ENCODE peak calls at places on chromosomes 6 and 20, in five cellular contexts. O is cardiac muscle cell; T is H1; Z is upper lobe of right lung; N is CD8-positive, alpha-beta T cell. C is an unnamed sample. For H3K9me3, the result is how much of the 10 kb centered on the place peaks cover.

GRCh38 chr6:110360671-110361070 is 2.5 kb upstream of the METTL24 start:
- DNase-seq in O (no peak), T (no peak), Z (no peak), N (no peak), C (no peak)

GRCh38 chr20:62887147-62887859 is 25.7 kb upstream of the TCFL5 start:
- DNase-seq in O (peak), T (no peak), Z (no peak), N (peak), C (no peak)

GRCh38 chr6:105488521-105489212 is 85.8 kb upstream of the PREP start:
- DNase-seq in O (no peak), T (no peak), Z (no peak), N (no peak), C (no peak)

GRCh38 chr6:110147870-110148269 is 31.6 kb downstream of the WASF1 start:
- DNase-seq in O (no peak), T (no peak), Z (no peak), N (no peak), C (no peak)

GRCh38 chr6:105317607-105318533 is 85.0 kb downstream of the PREP start:
- DNase-seq in O (no peak), T (no peak), Z (no peak), N (no peak), C (no peak)

GRCh38 chr6:41462980-41463930 is 82.9 kb upstream of the FOXP4 start:
- DNase-seq in O (peak), T (no peak), Z (peak), N (no peak), C (no peak)

GRCh38 chr20:10090588-10091166 is 55.9 kb downstream of the ANKEF1 start:
- DNase-seq in O (peak), T (no peak), Z (peak), N (no peak), C (peak)

GRCh38 chr6:17677602-17678001 is 29.1 kb downstream of the NUP153 start:
- DNase-seq in O (no peak), T (no peak), Z (no peak), N (no peak), C (no peak)

GRCh38 chr6:24583463-24584389 is 62.3 kb downstream of the KIAA0319 start:
- DNase-seq in O (peak), T (peak), Z (peak), N (peak), C (peak)

GRCh38 chr20:55745840-55746239 is 259.5 kb downstream of the CBLN4 start:
- DNase-seq in O (no peak), T (no peak), Z (no peak), N (no peak), C (no peak)

GRCh38 chr20:55744896-55745295 is 260.4 kb downstream of the CBLN4 start:
- DNase-seq in O (peak), T (no peak), Z (no peak), N (no peak), C (no peak)

DNA sequence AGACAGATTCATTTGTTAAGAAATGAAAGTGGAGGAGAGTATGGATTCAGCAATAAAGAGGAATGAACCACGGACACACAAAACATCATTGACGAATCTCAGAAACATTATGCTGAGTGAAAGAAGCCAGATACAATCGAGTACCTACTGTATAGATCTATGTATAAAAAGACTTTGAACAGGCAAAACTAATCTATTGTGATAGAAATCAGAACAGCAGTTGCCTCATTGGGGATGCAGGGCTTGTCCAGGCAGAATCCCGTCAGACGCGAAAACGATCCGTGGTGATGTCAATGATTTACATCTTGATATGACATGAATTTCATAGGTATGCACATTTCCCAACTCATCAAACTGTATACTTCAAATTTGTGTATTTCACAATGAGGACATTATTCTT is 265.2 kb downstream of the CBLN4 start:
- DNase-seq in O (no peak), T (no peak), Z (no peak), N (no peak), C (no peak)
- H3K9me3 ChIP-seq in O (under half), T (under half), Z (under half), N (under half), C (under half)

GRCh38 chr6:169986171-169986847 is 234.9 kb downstream of the ERMARD start:
- DNase-seq in O (no peak), T (no peak), Z (peak), N (no peak), C (no peak)
- H3K9me3 ChIP-seq in O (under half), T (under half), Z (under half), N (under half), C (under half)

GRCh38 chr6:3417473-3417872 is 39.4 kb downstream of the SLC22A23 start:
- DNase-seq in O (no peak), T (no peak), Z (no peak), N (no peak), C (no peak)
- H3K9me3 ChIP-seq in O (under half), T (under half), Z (under half), N (under half), C (under half)

GRCh38 chr6:13946506-13946905 is 21.8 kb downstream of the RNF182 start:
- DNase-seq in O (no peak), T (no peak), Z (no peak), N (no peak), C (no peak)
- H3K9me3 ChIP-seq in O (under half), T (under half), Z (under half), N (under half), C (under half)

DNA sequence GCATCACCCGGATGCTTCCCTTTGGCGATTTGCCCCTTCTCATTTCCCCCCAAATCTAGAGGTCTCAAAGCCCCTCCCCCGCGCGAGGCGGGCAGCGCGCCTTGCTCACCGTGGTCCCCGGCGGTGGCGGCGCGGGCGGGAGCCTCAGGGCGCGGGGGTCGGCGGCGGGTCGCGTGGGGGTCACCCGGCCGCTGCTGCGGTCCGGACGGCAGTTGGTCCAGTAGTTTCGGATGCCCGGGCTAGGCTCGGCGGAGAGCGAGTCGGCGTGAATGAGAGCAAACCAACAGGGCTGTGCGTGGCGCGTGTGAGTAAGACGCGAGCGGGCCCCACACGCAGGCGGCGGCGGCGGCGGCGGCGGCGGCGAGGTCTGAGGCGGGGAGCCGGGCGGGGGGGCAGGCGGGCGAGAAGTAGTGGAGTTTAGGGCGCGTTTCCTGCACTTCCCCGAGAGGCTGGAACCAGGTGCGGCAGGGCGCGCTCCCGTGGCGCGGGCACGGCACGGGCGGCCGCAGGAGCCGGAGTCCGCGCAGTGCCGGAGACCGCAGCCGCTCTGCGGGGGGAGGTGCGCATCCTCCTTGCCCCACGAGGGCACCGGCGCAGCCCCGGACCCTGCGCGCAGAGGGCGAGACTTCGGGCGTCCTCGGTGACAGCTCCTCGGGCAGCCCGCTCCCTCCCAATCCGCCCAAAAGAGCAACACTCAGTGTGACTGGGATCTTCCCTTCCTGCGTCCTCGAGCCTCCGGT is 567 bp downstream of the HS3ST5 start:
- DNase-seq in O (peak), T (peak), Z (peak), N (no peak), C (no peak)
- H3K9me3 ChIP-seq in O (under half), T (under half), Z (under half), N (under half), C (under half)

DNA sequence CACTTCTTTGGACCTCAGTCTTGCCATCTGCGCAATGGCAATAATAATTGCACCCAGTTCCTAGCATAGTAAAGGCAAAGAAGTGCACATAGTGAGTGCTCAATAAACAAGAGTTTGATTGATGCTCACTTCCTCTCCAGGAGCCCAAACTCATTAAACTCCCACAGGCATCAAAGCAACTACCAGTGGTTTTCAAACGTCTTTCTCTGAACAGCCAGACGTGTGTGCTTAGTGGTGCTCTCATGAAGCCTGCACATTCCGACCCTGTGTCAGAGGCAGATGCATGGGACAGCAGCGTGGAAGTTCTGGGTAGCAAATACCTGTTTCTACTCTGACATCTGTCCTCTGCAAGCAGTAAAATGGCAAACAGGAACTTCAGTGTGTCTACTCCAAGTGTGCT is 146.3 kb upstream of the MAFB start:
- DNase-seq in O (no peak), T (no peak), Z (no peak), N (no peak), C (no peak)
- H3K9me3 ChIP-seq in O (under half), T (under half), Z (under half), N (under half), C (under half)

GRCh38 chr6:168647271-168647670 is 206.3 kb downstream of the SMOC2 start:
- DNase-seq in O (no peak), T (no peak), Z (no peak), N (no peak), C (no peak)

GRCh38 chr6:168648730-168649129 is 207.7 kb downstream of the SMOC2 start:
- DNase-seq in O (no peak), T (no peak), Z (no peak), N (no peak), C (no peak)

GRCh38 chr6:168650686-168651085 is 209.7 kb downstream of the SMOC2 start:
- DNase-seq in O (no peak), T (no peak), Z (peak), N (no peak), C (no peak)

GRCh38 chr6:168648240-168648639 is 207.3 kb downstream of the SMOC2 start:
- DNase-seq in O (no peak), T (no peak), Z (peak), N (no peak), C (no peak)

DNA sequence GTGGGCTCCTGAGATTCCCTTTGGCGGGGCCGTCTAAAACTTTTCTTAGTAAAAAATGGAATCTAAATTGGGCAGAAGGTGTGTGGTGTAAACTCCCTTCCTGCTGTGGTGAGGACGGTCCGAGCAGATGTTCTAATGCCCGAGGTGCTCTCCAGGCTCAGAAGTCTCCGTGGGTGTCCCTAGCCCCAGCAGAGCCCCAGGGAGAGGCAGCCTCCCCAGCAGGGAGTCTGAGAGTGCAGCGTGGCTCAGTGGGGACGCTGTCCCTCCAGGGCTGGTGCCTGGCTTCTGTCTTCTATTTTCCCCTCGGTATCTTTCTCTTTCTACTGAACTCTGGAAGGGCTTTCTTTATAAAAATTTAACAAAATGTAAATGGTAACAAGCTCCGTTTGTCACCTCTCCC is 208.2 kb downstream of the SMOC2 start:
- DNase-seq in O (no peak), T (no peak), Z (no peak), N (no peak), C (no peak)
- H3K9me3 ChIP-seq in O (under half), T (under half), Z (under half), N (under half), C (under half)